ENCODE peak calls at places on chromosome 21, in eight cellular contexts. I is effector memory CD4-positive, alpha-beta T cell; M is HEK293T; J is fibroblast of lung; B is adipocyte; Q is AG04450; S is NCI-H748 treated with DMSO at 0.1 percent for 48 hours; T is H4. V is an unnamed sample.

GRCh38 chr21:32278068-32278467 is 781 bp downstream of the MIS18A start:
- DNase-seq in J (no peak), S (no peak), I (no peak), B (peak; percentile 20), T (no peak), M (no peak), Q (no peak), V (peak; percentile 22)

GRCh38 chr21:33070921-33071877 is 1.3 kb downstream of the OLIG1 start:
- DNase-seq in J (no peak), S (peak; percentile 20), Q (no peak), M (no peak), I (no peak), T (no peak), B (no peak), V (peak; percentile 10)

GRCh38 chr21:14581902-14582457 is 35.9 kb upstream of the SAMSN1 start:
- DNase-seq in Q (no peak), T (no peak), B (no peak), I (peak; percentile 6), J (no peak), M (no peak), S (no peak), V (no peak)

GRCh38 chr21:15088483-15088882 is 23.7 kb upstream of the NRIP1 start:
- DNase-seq in Q (no peak), J (no peak), S (no peak), I (no peak), M (no peak), T (no peak), B (no peak), V (no peak)

GRCh38 chr21:44898851-44899767 is 21.6 kb downstream of the ITGB2 start:
- DNase-seq in S (no peak), T (no peak), Q (no peak), J (no peak), B (no peak), I (no peak), M (no peak), V (no peak)

GRCh38 chr21:29072873-29073221 is 601 bp downstream of the CCT8 start:
- DNase-seq in M (peak; percentile 29), T (no peak), Q (no peak), I (no peak), J (peak; percentile 46), B (peak; percentile 73), S (no peak), V (peak; percentile 25)

GRCh38 chr21:46393941-46394818 is 64.5 kb upstream of the DIP2A start:
- DNase-seq in B (no peak), I (no peak), Q (no peak), T (no peak), S (no peak), M (no peak), J (no peak), V (no peak)

GRCh38 chr21:16768096-16768495 is 744.7 kb upstream of the CXADR start:
- DNase-seq in Q (no peak), I (no peak), S (no peak), J (no peak), B (no peak), T (no peak), M (no peak), V (no peak)

GRCh38 chr21:32578107-32578691 is 7.1 kb downstream of the TCP10L start:
- DNase-seq in T (peak; percentile 24), S (no peak), I (no peak), B (no peak), Q (no peak), J (no peak), M (peak; percentile 44), V (peak; percentile 16)

GRCh38 chr21:33644383-33645074 is 2.2 kb downstream of the ITSN1 start:
- DNase-seq in B (peak; percentile 66), M (no peak), Q (no peak), J (peak; percentile 78), T (no peak), S (no peak), I (no peak), V (peak; percentile 75)

GRCh38 chr21:43369124-43369523 is 57.8 kb downstream of the SIK1 start:
- DNase-seq in B (peak; percentile 51), S (no peak), M (no peak), I (no peak), J (no peak), T (no peak), Q (no peak), V (peak; percentile 51)

GRCh38 chr21:42649122-42650032 is 4.0 kb upstream of the PDE9A start:
- DNase-seq in B (no peak), Q (no peak), J (no peak), T (no peak), I (no peak), S (no peak), M (no peak), V (no peak)

GRCh38 chr21:42525676-42526378 is 12.2 kb downstream of the SLC37A1 start:
- DNase-seq in S (no peak), M (no peak), I (no peak), Q (no peak), J (no peak), B (no peak), T (no peak), V (no peak)

V was measured in A673.